ENCODE peak calls at places on chromosomes 16 and 17, in four cellular contexts. One of them, this sample, is unnamed.

GRCh38 chr16:4666537-4667202 is 26.7 kb upstream of the NUDT16L1 start:
- DNase-seq in astrocyte of the spinal cord: no peak
- DNase-seq in neural crest cell: no peak
- DNase-seq in nephron progenitor cell: no peak
- DNase-seq in this sample: no peak

GRCh38 chr17:46929413-46929812 is 6.5 kb downstream of the GOSR2 start:
- DNase-seq in nephron progenitor cell: no peak
- DNase-seq in astrocyte of the spinal cord: no peak
- DNase-seq in neural crest cell: no peak
- DNase-seq in this sample: no peak

GRCh38 chr16:87945351-87946042 is 5.7 kb upstream of the BANP start:
- DNase-seq in astrocyte of the spinal cord: peak
- DNase-seq in nephron progenitor cell: peak
- DNase-seq in neural crest cell: no peak
- DNase-seq in this sample: peak

GRCh38 chr16:67951485-67951884 is 7.6 kb upstream of the LCAT start:
- DNase-seq in neural crest cell: no peak
- DNase-seq in astrocyte of the spinal cord: no peak
- DNase-seq in nephron progenitor cell: no peak
- DNase-seq in this sample: no peak

GRCh38 chr17:57073626-57074025 is 11.4 kb upstream of the AKAP1 start:
- DNase-seq in neural crest cell: no peak
- DNase-seq in nephron progenitor cell: no peak
- DNase-seq in astrocyte of the spinal cord: no peak
- DNase-seq in this sample: no peak

GRCh38 chr17:12107905-12108304 is 87.2 kb downstream of the MAP2K4 start:
- DNase-seq in astrocyte of the spinal cord: peak
- DNase-seq in neural crest cell: no peak
- DNase-seq in nephron progenitor cell: no peak
- DNase-seq in this sample: no peak

GRCh38 chr17:1179112-1179634 is 608 bp downstream of the ABR start:
- DNase-seq in astrocyte of the spinal cord: no peak
- DNase-seq in nephron progenitor cell: no peak
- DNase-seq in neural crest cell: no peak
- DNase-seq in this sample: no peak

GRCh38 chr16:72072514-72073342 is 9.7 kb downstream of the HPR start:
- DNase-seq in neural crest cell: no peak
- DNase-seq in nephron progenitor cell: no peak
- DNase-seq in astrocyte of the spinal cord: no peak
- DNase-seq in this sample: no peak

GRCh38 chr17:79087428-79088143 is 13.0 kb downstream of the ENGASE start:
- DNase-seq in nephron progenitor cell: peak
- DNase-seq in astrocyte of the spinal cord: peak
- DNase-seq in neural crest cell: peak
- DNase-seq in this sample: peak

GRCh38 chr17:73644145-73645049 is at the start of gene SDK2:
- DNase-seq in nephron progenitor cell: peak
- DNase-seq in astrocyte of the spinal cord: peak
- DNase-seq in neural crest cell: peak
- DNase-seq in this sample: peak

GRCh38 chr17:57032343-57032742 is 52.7 kb upstream of the AKAP1 start:
- DNase-seq in astrocyte of the spinal cord: no peak
- DNase-seq in nephron progenitor cell: no peak
- DNase-seq in neural crest cell: no peak
- DNase-seq in this sample: no peak

GRCh38 chr17:30933966-30934365 is 12.2 kb downstream of the ADAP2 start:
- DNase-seq in neural crest cell: no peak
- DNase-seq in nephron progenitor cell: no peak
- DNase-seq in astrocyte of the spinal cord: no peak
- DNase-seq in this sample: no peak

GRCh38 chr17:9897569-9897968 is 7.5 kb downstream of the RCVRN start:
- DNase-seq in neural crest cell: no peak
- DNase-seq in nephron progenitor cell: no peak
- DNase-seq in astrocyte of the spinal cord: no peak
- DNase-seq in this sample: no peak

GRCh38 chr16:86427327-86427935 is 82.9 kb upstream of the FOXF1 start:
- DNase-seq in astrocyte of the spinal cord: peak
- DNase-seq in neural crest cell: no peak
- DNase-seq in nephron progenitor cell: no peak
- DNase-seq in this sample: no peak

GRCh38 chr17:82446124-82446523 is 4.4 kb downstream of the CYBC1 start:
- DNase-seq in neural crest cell: no peak
- DNase-seq in astrocyte of the spinal cord: no peak
- DNase-seq in nephron progenitor cell: no peak
- DNase-seq in this sample: no peak

GRCh38 chr17:50684612-50685333 is 22.9 kb downstream of the ANKRD40 start:
- DNase-seq in nephron progenitor cell: peak
- DNase-seq in neural crest cell: no peak
- DNase-seq in astrocyte of the spinal cord: no peak
- DNase-seq in this sample: no peak

GRCh38 chr17:34723875-34724274 is 144.5 kb downstream of the TMEM132E start:
- DNase-seq in nephron progenitor cell: no peak
- DNase-seq in neural crest cell: no peak
- DNase-seq in astrocyte of the spinal cord: no peak
- DNase-seq in this sample: no peak

GRCh38 chr16:11534262-11534661 is 52.5 kb downstream of the LITAF start:
- DNase-seq in neural crest cell: no peak
- DNase-seq in astrocyte of the spinal cord: no peak
- DNase-seq in nephron progenitor cell: no peak
- DNase-seq in this sample: no peak

GRCh38 chr17:10278218-10278617 is 79.8 kb upstream of the GAS7 start:
- DNase-seq in nephron progenitor cell: peak
- DNase-seq in astrocyte of the spinal cord: no peak
- DNase-seq in neural crest cell: no peak
- DNase-seq in this sample: no peak

GRCh38 chr17:16973760-16974540 is 2.0 kb upstream of the TNFRSF13B start:
- DNase-seq in astrocyte of the spinal cord: no peak
- DNase-seq in neural crest cell: no peak
- DNase-seq in nephron progenitor cell: no peak
- DNase-seq in this sample: no peak

GRCh38 chr16:66070140-66070887 is 296.2 kb upstream of the CDH5 start:
- DNase-seq in nephron progenitor cell: no peak
- DNase-seq in neural crest cell: no peak
- DNase-seq in astrocyte of the spinal cord: peak
- DNase-seq in this sample: no peak

GRCh38 chr17:32189343-32189742 is 47.0 kb downstream of the RHOT1 start:
- DNase-seq in astrocyte of the spinal cord: no peak
- DNase-seq in neural crest cell: no peak
- DNase-seq in nephron progenitor cell: no peak
- DNase-seq in this sample: no peak

GRCh38 chr17:78233678-78234077 is 2.2 kb downstream of the TMEM235 start:
- DNase-seq in neural crest cell: no peak
- DNase-seq in nephron progenitor cell: no peak
- DNase-seq in astrocyte of the spinal cord: no peak
- DNase-seq in this sample: no peak

GRCh38 chr16:19486744-19487325 is 35.1 kb downstream of the GDE1 start:
- DNase-seq in astrocyte of the spinal cord: no peak
- DNase-seq in nephron progenitor cell: no peak
- DNase-seq in neural crest cell: no peak
- DNase-seq in this sample: no peak
- TF ChIP-seq CTCF in astrocyte of the spinal cord: no peak
- TF ChIP-seq CTCF in nephron progenitor cell: no peak
- TF ChIP-seq CTCF in neural crest cell: no peak
- TF ChIP-seq CTCF in this sample: no peak

GRCh38 chr17:80295146-80295545 is 34.5 kb downstream of the RNF213 start:
- DNase-seq in neural crest cell: no peak
- DNase-seq in nephron progenitor cell: no peak
- DNase-seq in astrocyte of the spinal cord: no peak
- DNase-seq in this sample: no peak
- TF ChIP-seq CTCF in neural crest cell: no peak
- TF ChIP-seq CTCF in nephron progenitor cell: no peak
- TF ChIP-seq CTCF in astrocyte of the spinal cord: no peak
- TF ChIP-seq CTCF in this sample: no peak

DNA sequence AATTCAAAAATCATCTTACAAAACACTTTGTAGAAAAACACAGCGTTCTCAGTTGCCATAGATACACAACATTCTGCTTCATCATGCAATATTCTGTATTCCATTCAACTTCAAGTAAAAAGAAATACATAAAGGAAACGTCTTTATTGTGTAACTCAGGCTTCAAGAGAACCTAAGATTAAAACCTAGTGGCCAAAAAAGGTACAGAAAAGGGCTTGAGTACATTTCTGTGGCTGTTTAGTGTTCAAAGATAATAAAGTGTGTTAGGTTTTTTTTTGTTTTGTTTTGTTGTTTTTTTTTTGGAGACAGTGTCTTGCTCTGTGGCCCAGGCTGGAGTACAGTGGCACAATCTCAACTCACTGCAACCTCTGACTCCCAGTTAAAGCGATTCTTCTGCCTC is 250.4 kb downstream of the CEP112 start:
- DNase-seq in neural crest cell: no peak
- DNase-seq in astrocyte of the spinal cord: no peak
- DNase-seq in nephron progenitor cell: no peak
- DNase-seq in this sample: no peak
- TF ChIP-seq CTCF in neural crest cell: peak
- TF ChIP-seq CTCF in astrocyte of the spinal cord: no peak
- TF ChIP-seq CTCF in nephron progenitor cell: no peak
- TF ChIP-seq CTCF in this sample: no peak

GRCh38 chr16:51410125-51410524 is 259.1 kb upstream of the SALL1 start:
- DNase-seq in astrocyte of the spinal cord: no peak
- DNase-seq in nephron progenitor cell: no peak
- DNase-seq in neural crest cell: no peak
- DNase-seq in this sample: no peak
- TF ChIP-seq CTCF in astrocyte of the spinal cord: no peak
- TF ChIP-seq CTCF in nephron progenitor cell: no peak
- TF ChIP-seq CTCF in neural crest cell: no peak
- TF ChIP-seq CTCF in this sample: no peak